ENCODE peak calls at places on chromosome 17, in eight cellular contexts. S is cardiac muscle cell, Z is B cell, P is HCT116, F is heart right ventricle, M is pancreas, R is uterus, Y is GM12865. T is an unnamed sample.

GRCh38 chr17:42101513-42102292 is 3.4 kb upstream of the ZNF385C start:
- DNase-seq in S (peak), Z (peak), P (peak), F (peak), M (peak), R (peak), Y (peak), T (peak)

GRCh38 chr17:27651411-27652345 is 20.7 kb downstream of the LGALS9 start:
- DNase-seq in S (peak), Z (peak), P (no peak), F (peak), M (peak), R (peak), Y (peak), T (no peak)

GRCh38 chr17:34242553-34242952 is 12.5 kb upstream of the CCL2 start:
- DNase-seq in S (no peak), Z (peak), P (no peak), F (no peak), M (no peak), R (no peak), Y (peak), T (no peak)

GRCh38 chr17:41456206-41456605 is 11.0 kb downstream of the KRT32 start:
- DNase-seq in S (no peak), Z (no peak), P (no peak), F (no peak), M (no peak), R (no peak), Y (no peak), T (no peak)

GRCh38 chr17:60969500-60970037 is 291.9 kb downstream of the BCAS3 start:
- DNase-seq in S (no peak), Z (no peak), P (no peak), F (no peak), M (no peak), R (no peak), Y (no peak), T (no peak)

GRCh38 chr17:14471052-14471451 is 170.2 kb downstream of the HS3ST3B1 start:
- DNase-seq in S (peak), Z (no peak), P (no peak), F (no peak), M (no peak), R (no peak), Y (no peak), T (no peak)

GRCh38 chr17:44314869-44315661 is 6.7 kb downstream of the RUNDC3A start:
- DNase-seq in S (peak), Z (peak), P (no peak), F (no peak), M (peak), R (no peak), Y (peak), T (peak)

GRCh38 chr17:35889818-35890773 is 9.9 kb upstream of the CCL5 start:
- DNase-seq in S (peak), Z (no peak), P (no peak), F (no peak), M (peak), R (no peak), Y (no peak), T (no peak)

GRCh38 chr17:50265212-50265611 is 9.1 kb upstream of the TMEM92 start:
- DNase-seq in S (no peak), Z (no peak), P (no peak), F (no peak), M (no peak), R (peak), Y (no peak), T (no peak)

GRCh38 chr17:32636593-32637218 is 149.9 kb downstream of the CDK5R1 start:
- DNase-seq in S (no peak), Z (no peak), P (no peak), F (no peak), M (no peak), R (no peak), Y (no peak), T (no peak)

DNA sequence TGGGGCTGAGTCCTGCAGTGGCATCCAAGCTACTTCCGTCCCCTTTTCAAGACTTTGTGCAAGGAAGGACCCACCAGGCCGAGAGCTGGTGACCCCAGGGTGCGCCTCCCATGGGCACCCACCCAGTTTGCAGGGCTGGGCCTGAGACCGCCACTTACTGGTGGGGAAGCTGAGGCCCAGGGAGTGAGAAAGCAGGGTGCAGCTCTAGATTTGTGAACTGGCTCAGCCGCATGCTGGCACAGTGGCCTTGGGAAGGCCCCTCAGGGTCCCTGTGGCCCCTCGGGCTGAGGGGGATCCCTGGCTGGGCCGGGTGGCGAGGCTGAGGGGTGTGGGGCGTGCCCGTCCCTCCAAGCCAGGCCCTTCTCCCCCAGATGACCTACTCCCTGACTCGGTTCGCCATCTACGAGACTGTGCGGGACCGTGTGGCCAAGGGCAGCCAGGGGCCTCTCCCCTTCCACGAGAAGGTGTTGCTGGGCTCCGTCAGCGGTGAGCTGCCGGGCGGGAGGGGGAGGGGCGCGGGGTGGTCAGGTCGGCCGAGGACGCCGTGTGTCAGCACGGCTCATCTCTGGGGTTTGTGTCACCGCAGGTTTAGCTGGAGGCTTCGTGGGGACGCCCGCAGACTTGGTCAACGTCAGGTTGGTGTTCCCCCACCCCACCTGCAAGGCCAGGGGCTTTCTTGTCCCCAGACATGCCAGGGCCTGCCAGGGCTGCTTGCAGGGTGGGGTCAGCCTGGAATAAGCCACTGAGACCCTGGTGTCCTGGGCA is 3.2 kb downstream of the SLC25A10 start:
- DNase-seq in S (no peak), Z (no peak), P (no peak), F (no peak), M (peak), R (no peak), Y (no peak), T (no peak)
- TF ChIP-seq CTCF in S (no peak), Z (no peak), P (no peak), F (no peak), M (no peak), R (no peak), Y (no peak), T (no peak)

GRCh38 chr17:71470062-71470461 is 650.8 kb upstream of the SOX9 start:
- DNase-seq in S (no peak), Z (no peak), P (no peak), F (no peak), M (no peak), R (no peak), Y (no peak), T (no peak)

GRCh38 chr17:71467719-71468118 is 653.1 kb upstream of the SOX9 start:
- DNase-seq in S (no peak), Z (no peak), P (no peak), F (no peak), M (no peak), R (no peak), Y (no peak), T (no peak)

DNA sequence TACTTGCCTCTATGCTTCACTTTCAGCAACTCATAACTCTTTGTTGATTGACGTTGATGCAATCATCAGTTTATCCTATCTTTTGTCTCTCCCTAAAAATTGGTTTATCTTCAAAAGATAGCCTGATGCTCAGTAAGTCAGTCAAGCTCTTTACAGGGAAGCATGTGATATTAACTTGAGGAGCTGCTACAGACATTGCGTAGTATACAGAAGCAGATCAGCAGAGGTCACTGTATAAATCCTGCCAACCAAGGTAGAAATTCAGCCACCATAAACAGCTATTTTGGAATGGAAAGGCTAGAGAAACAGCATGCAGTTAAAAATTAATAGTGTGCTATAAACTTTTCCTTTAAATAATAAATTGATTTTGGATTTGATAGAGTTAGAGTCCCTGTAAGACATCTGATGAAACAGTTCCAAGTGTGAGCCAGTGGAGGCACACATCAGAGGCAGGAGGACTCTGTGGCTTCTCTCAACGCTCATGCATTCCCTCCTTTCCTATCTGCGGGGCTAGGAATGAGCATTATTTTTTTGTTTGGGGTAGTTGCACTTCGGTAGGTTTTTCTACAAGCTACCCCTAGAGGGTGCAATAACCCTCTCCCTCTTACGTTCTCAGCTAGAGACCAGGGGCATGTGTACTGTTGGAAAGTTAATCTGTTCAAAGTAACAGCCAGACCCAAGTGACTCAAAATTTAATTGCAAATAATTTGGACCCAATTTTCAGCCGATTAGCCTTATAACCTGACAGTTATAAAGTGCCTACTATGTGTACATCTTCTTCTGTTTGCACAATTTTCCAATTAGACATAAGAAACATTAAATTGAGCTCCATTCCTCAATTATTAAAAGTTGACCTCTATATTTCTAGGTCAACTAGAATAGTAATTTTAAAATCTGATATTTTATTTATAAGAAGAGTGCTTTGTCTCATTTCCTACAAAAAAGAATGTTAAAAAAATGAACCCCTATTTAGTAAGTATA is 647.7 kb upstream of the SOX9 start:
- DNase-seq in S (peak), Z (no peak), P (peak), F (no peak), M (no peak), R (no peak), Y (peak), T (peak)
- TF ChIP-seq CTCF in S (peak), Z (no peak), P (peak), F (peak), M (peak), R (no peak), Y (peak), T (peak)

GRCh38 chr17:59220328-59221158 is at the start of gene GDPD1:
- DNase-seq in S (peak), Z (peak), P (peak), F (peak), M (peak), R (peak), Y (peak), T (peak)
- TF ChIP-seq CTCF in S (peak), Z (peak), P (peak), F (peak), M (peak), R (peak), Y (peak), T (peak)

GRCh38 chr17:9532715-9533114 is 42.9 kb downstream of the STX8 start:
- DNase-seq in S (no peak), Z (no peak), P (no peak), F (no peak), M (no peak), R (no peak), Y (no peak), T (no peak)

GRCh38 chr17:9531080-9531479 is 44.5 kb downstream of the STX8 start:
- DNase-seq in S (peak), Z (no peak), P (no peak), F (no peak), M (no peak), R (no peak), Y (no peak), T (no peak)

DNA sequence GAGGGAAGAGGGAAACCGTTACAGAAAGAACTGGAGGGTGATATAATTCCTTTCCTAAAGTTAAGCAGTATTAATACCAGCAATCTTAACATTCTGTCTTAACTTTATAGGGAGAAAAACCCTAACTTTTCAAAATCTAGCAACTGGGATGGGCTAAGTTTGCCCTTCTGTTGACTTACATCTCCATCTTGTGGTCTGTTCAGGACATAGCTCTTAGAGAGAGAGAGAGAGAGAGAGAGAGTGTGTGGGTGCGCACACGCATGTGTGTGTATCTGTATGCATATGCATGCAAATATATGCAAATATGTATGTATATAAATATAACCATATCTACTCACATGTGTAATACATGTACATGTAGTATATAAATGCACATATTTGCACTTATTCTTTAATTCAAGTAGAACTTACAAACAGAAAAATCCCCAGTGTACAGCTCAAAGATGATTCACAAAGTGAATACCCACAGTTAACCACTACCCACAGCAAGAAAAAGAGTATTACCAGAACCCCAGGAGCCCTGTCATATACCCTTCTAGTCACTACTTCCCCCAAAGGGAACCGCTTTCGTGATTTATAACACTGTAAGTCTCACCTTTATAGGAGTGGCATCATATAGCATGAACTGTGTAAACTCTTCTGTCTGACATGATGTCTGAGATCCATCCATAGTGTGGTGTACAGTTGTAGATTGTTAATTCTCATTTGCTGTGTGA is 46.4 kb downstream of the STX8 start:
- DNase-seq in S (peak), Z (no peak), P (no peak), F (no peak), M (no peak), R (no peak), Y (peak), T (peak)
- TF ChIP-seq CTCF in S (peak), Z (peak), P (peak), F (peak), M (no peak), R (peak), Y (peak), T (peak)

DNA sequence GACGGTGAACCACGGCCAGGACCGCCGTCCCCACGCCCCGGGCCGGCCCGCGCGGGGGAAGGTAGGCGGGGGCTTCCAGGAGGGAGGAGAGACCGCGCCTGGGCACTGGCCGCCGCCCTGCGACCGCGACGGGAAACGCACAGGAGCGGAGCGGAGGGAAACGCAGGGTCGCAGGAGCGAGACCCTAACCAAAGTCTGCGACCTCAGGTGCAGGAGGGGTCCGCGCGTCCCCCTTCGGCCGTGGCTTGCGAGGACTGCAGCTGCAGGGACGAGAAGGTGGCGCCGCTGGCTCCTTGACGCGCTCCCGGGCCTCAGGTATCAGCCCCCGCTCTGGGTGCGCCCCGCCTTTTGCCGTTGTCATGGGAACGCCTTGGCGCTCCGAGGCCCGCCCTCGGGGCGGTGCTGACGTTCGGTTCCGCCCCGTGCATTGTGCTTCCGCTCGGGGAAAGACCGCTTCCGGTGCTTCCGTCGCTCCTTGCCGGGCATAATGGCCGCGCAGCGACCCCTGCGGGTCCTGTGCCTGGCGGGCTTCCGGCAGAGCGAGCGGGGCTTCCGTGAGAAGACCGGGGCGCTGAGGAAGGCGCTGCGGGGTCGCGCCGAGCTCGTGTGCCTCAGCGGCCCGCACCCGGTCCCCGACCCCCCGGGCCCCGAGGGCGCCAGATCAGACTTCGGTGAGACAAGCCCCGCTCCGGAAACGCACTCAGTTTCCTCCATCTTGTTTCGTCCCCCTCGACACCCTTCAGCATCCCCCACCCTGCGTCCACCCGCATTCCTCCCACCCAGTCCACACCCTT is at the start of gene OVCA2:
- DNase-seq in S (peak), Z (peak), P (peak), F (peak), M (peak), R (peak), Y (peak), T (peak)
- TF ChIP-seq CTCF in S (peak), Z (peak), P (peak), F (peak), M (peak), R (peak), Y (peak), T (peak)

GRCh38 chr17:39848600-39848999 is 15.5 kb downstream of the IKZF3 start:
- DNase-seq in S (no peak), Z (no peak), P (no peak), F (no peak), M (no peak), R (no peak), Y (no peak), T (no peak)

GRCh38 chr17:39846205-39846604 is 17.9 kb downstream of the IKZF3 start:
- DNase-seq in S (no peak), Z (no peak), P (no peak), F (no peak), M (no peak), R (no peak), Y (no peak), T (no peak)

GRCh38 chr17:39841202-39841601 is 22.9 kb downstream of the IKZF3 start:
- DNase-seq in S (no peak), Z (no peak), P (no peak), F (no peak), M (no peak), R (no peak), Y (no peak), T (no peak)

GRCh38 chr17:39845052-39845976 is 18.8 kb downstream of the IKZF3 start:
- DNase-seq in S (no peak), Z (no peak), P (no peak), F (no peak), M (no peak), R (no peak), Y (no peak), T (no peak)
- TF ChIP-seq CTCF in S (no peak), Z (no peak), P (no peak), F (no peak), M (no peak), R (no peak), Y (no peak), T (no peak)

GRCh38 chr17:38732376-38733314 is 2.5 kb downstream of the CISD3 start:
- DNase-seq in S (no peak), Z (no peak), P (no peak), F (no peak), M (peak), R (no peak), Y (no peak), T (no peak)
- TF ChIP-seq CTCF in S (no peak), Z (no peak), P (no peak), F (no peak), M (no peak), R (no peak), Y (no peak), T (no peak)

GRCh38 chr17:82350182-82351030 is 8.6 kb upstream of the TEX19 start:
- DNase-seq in S (no peak), Z (peak), P (peak), F (peak), M (no peak), R (no peak), Y (peak), T (no peak)
- TF ChIP-seq CTCF in S (no peak), Z (peak), P (peak), F (peak), M (no peak), R (no peak), Y (peak), T (peak)